ENCODE peak calls at places on chromosomes 7 and 10, in four cellular contexts. One of them, this sample, is unnamed.

GRCh38 chr10:133282846-133283390 is 6.2 kb upstream of the ADAM8 start:
- DNase-seq in GM12878: no peak
- DNase-seq in K562: no peak
- DNase-seq in HCT116: no peak
- DNase-seq in this sample: no peak

GRCh38 chr10:5551531-5552375 is 27.0 kb downstream of the CALML3 start:
- DNase-seq in GM12878: peak
- DNase-seq in K562: peak
- DNase-seq in HCT116: no peak
- DNase-seq in this sample: no peak

GRCh38 chr10:125639846-125640245 is 43.1 kb downstream of the TEX36 start:
- DNase-seq in GM12878: no peak
- DNase-seq in K562: no peak
- DNase-seq in HCT116: no peak
- DNase-seq in this sample: no peak

GRCh38 chr7:80311313-80311712 is 176.7 kb downstream of the GNAI1 start:
- DNase-seq in GM12878: no peak
- DNase-seq in K562: no peak
- DNase-seq in HCT116: no peak
- DNase-seq in this sample: no peak

GRCh38 chr7:836429-836828 is 4.2 kb downstream of the SUN1 start:
- DNase-seq in GM12878: no peak
- DNase-seq in K562: no peak
- DNase-seq in HCT116: peak
- DNase-seq in this sample: peak

GRCh38 chr7:131943616-131944015 is 387.2 kb upstream of the PODXL start:
- DNase-seq in GM12878: no peak
- DNase-seq in K562: no peak
- DNase-seq in HCT116: no peak
- DNase-seq in this sample: no peak

GRCh38 chr7:114930829-114931655 is 9.1 kb downstream of the MDFIC start:
- DNase-seq in GM12878: no peak
- DNase-seq in K562: no peak
- DNase-seq in HCT116: no peak
- DNase-seq in this sample: no peak

GRCh38 chr7:50261593-50261992 is 42.9 kb upstream of the IKZF1 start:
- DNase-seq in GM12878: no peak
- DNase-seq in K562: no peak
- DNase-seq in HCT116: no peak
- DNase-seq in this sample: no peak

GRCh38 chr10:35546824-35547225 is 58.3 kb upstream of the GJD4 start:
- DNase-seq in GM12878: no peak
- DNase-seq in K562: no peak
- DNase-seq in HCT116: no peak
- DNase-seq in this sample: peak

GRCh38 chr10:79422178-79422892 is 23.1 kb downstream of the ZCCHC24 start:
- DNase-seq in GM12878: no peak
- DNase-seq in K562: no peak
- DNase-seq in HCT116: no peak
- DNase-seq in this sample: no peak

GRCh38 chr7:826230-826905 is 5.9 kb upstream of the SUN1 start:
- DNase-seq in GM12878: no peak
- DNase-seq in K562: no peak
- DNase-seq in HCT116: no peak
- DNase-seq in this sample: peak

GRCh38 chr10:70418229-70418628 is 14.3 kb downstream of the EIF4EBP2 start:
- DNase-seq in GM12878: no peak
- DNase-seq in K562: no peak
- DNase-seq in HCT116: no peak
- DNase-seq in this sample: no peak

GRCh38 chr10:8416192-8416701 is 361.8 kb downstream of the GATA3 start:
- DNase-seq in GM12878: no peak
- DNase-seq in K562: no peak
- DNase-seq in HCT116: no peak
- DNase-seq in this sample: no peak

GRCh38 chr10:119651514-119652327 is 541 bp downstream of the BAG3 start:
- DNase-seq in GM12878: no peak
- DNase-seq in K562: peak
- DNase-seq in HCT116: no peak
- DNase-seq in this sample: peak

DNA sequence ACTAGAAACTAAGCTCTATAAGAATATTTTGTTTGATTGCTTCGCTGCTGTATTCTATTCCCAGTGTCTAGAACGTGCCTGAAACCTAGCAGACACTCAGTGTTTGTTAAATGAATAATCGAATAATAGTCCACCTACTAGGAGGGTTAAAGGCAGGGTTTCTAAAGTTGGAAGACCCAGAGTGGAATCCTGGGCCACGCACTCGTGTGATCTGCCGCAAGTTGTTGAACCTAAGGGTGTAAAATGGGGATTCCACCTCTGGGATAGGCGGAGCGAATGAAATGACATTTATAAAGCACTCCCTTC is 702 bp upstream of the AGFG2 start:
- DNase-seq in GM12878: no peak
- DNase-seq in K562: no peak
- DNase-seq in HCT116: no peak
- DNase-seq in this sample: no peak
- H3K4me3 ChIP-seq in GM12878: peak
- H3K4me3 ChIP-seq in K562: peak
- H3K4me3 ChIP-seq in HCT116: peak
- H3K4me3 ChIP-seq in this sample: peak

GRCh38 chr10:17239276-17239660 is 11.2 kb downstream of the VIM start:
- DNase-seq in GM12878: no peak
- DNase-seq in K562: no peak
- DNase-seq in HCT116: no peak
- DNase-seq in this sample: no peak

GRCh38 chr10:17238445-17239275 is 10.6 kb downstream of the VIM start:
- DNase-seq in GM12878: no peak
- DNase-seq in K562: no peak
- DNase-seq in HCT116: no peak
- DNase-seq in this sample: no peak

GRCh38 chr10:17237915-17238444 is 9.9 kb downstream of the VIM start:
- DNase-seq in GM12878: no peak
- DNase-seq in K562: no peak
- DNase-seq in HCT116: no peak
- DNase-seq in this sample: no peak

GRCh38 chr10:17240617-17241016 is 12.6 kb downstream of the VIM start:
- DNase-seq in GM12878: no peak
- DNase-seq in K562: no peak
- DNase-seq in HCT116: no peak
- DNase-seq in this sample: no peak

GRCh38 chr10:17239671-17240460 is 11.8 kb downstream of the VIM start:
- DNase-seq in GM12878: no peak
- DNase-seq in K562: no peak
- DNase-seq in HCT116: no peak
- DNase-seq in this sample: no peak
- TF ChIP-seq POLR2AphosphoS5 in GM12878: no peak
- TF ChIP-seq POLR2AphosphoS5 in K562: no peak
- TF ChIP-seq POLR2AphosphoS5 in HCT116: no peak
- TF ChIP-seq POLR2AphosphoS5 in this sample: no peak

GRCh38 chr7:157685430-157686284 is 348.9 kb downstream of the DNAJB6 start:
- DNase-seq in GM12878: no peak
- DNase-seq in K562: no peak
- DNase-seq in HCT116: no peak
- DNase-seq in this sample: no peak

GRCh38 chr7:157683251-157684156 is 346.7 kb downstream of the DNAJB6 start:
- DNase-seq in GM12878: no peak
- DNase-seq in K562: no peak
- DNase-seq in HCT116: no peak
- DNase-seq in this sample: no peak

GRCh38 chr7:157684157-157684595 is 347.4 kb downstream of the DNAJB6 start:
- DNase-seq in GM12878: no peak
- DNase-seq in K562: no peak
- DNase-seq in HCT116: no peak
- DNase-seq in this sample: peak

GRCh38 chr7:157686285-157686894 is 349.6 kb downstream of the DNAJB6 start:
- DNase-seq in GM12878: no peak
- DNase-seq in K562: no peak
- DNase-seq in HCT116: no peak
- DNase-seq in this sample: no peak

GRCh38 chr7:157684596-157685429 is 348.0 kb downstream of the DNAJB6 start:
- DNase-seq in GM12878: no peak
- DNase-seq in K562: no peak
- DNase-seq in HCT116: no peak
- DNase-seq in this sample: no peak
- TF ChIP-seq EZH2 in GM12878: no peak
- TF ChIP-seq EZH2 in K562: no peak
- TF ChIP-seq EZH2 in HCT116: no peak
- TF ChIP-seq EZH2 in this sample: peak

GRCh38 chr10:13388478-13388877 is 40.4 kb upstream of the SEPHS1 start:
- DNase-seq in GM12878: no peak
- DNase-seq in K562: no peak
- DNase-seq in HCT116: no peak
- DNase-seq in this sample: no peak

GRCh38 chr10:13392701-13393100 is 44.6 kb upstream of the SEPHS1 start:
- DNase-seq in GM12878: no peak
- DNase-seq in K562: no peak
- DNase-seq in HCT116: no peak
- DNase-seq in this sample: no peak

GRCh38 chr10:13395540-13395939 is 47.4 kb upstream of the SEPHS1 start:
- DNase-seq in GM12878: no peak
- DNase-seq in K562: no peak
- DNase-seq in HCT116: no peak
- DNase-seq in this sample: peak

GRCh38 chr10:13386021-13386420 is 37.9 kb upstream of the SEPHS1 start:
- DNase-seq in GM12878: no peak
- DNase-seq in K562: no peak
- DNase-seq in HCT116: no peak
- DNase-seq in this sample: no peak

GRCh38 chr10:13390604-13391522 is 42.8 kb upstream of the SEPHS1 start:
- DNase-seq in GM12878: no peak
- DNase-seq in K562: peak
- DNase-seq in HCT116: no peak
- DNase-seq in this sample: peak
- H3K4me3 ChIP-seq in GM12878: no peak
- H3K4me3 ChIP-seq in K562: no peak
- H3K4me3 ChIP-seq in HCT116: no peak
- H3K4me3 ChIP-seq in this sample: no peak

GRCh38 chr7:39621784-39622411 is 1.5 kb upstream of the RALA start:
- DNase-seq in GM12878: no peak
- DNase-seq in K562: peak
- DNase-seq in HCT116: no peak
- DNase-seq in this sample: no peak
- TF ChIP-seq POLR2AphosphoS5 in GM12878: peak
- TF ChIP-seq POLR2AphosphoS5 in K562: peak
- TF ChIP-seq POLR2AphosphoS5 in HCT116: no peak
- TF ChIP-seq POLR2AphosphoS5 in this sample: no peak

GRCh38 chr10:44864637-44865288 is 46.4 kb upstream of the TMEM72 start:
- DNase-seq in GM12878: peak
- DNase-seq in K562: peak
- DNase-seq in HCT116: peak
- DNase-seq in this sample: peak

GRCh38 chr10:44862917-44863316 is 48.2 kb upstream of the TMEM72 start:
- DNase-seq in GM12878: no peak
- DNase-seq in K562: no peak
- DNase-seq in HCT116: no peak
- DNase-seq in this sample: no peak

GRCh38 chr10:44864042-44864436 is 47.1 kb upstream of the TMEM72 start:
- DNase-seq in GM12878: no peak
- DNase-seq in K562: no peak
- DNase-seq in HCT116: no peak
- DNase-seq in this sample: peak

GRCh38 chr10:44862006-44862751 is 49.0 kb upstream of the TMEM72 start:
- DNase-seq in GM12878: no peak
- DNase-seq in K562: no peak
- DNase-seq in HCT116: no peak
- DNase-seq in this sample: no peak

GRCh38 chr10:44863344-44864041 is 47.6 kb upstream of the TMEM72 start:
- DNase-seq in GM12878: no peak
- DNase-seq in K562: no peak
- DNase-seq in HCT116: no peak
- DNase-seq in this sample: peak
- TF ChIP-seq EZH2 in GM12878: no peak
- TF ChIP-seq EZH2 in K562: no peak
- TF ChIP-seq EZH2 in HCT116: no peak
- TF ChIP-seq EZH2 in this sample: no peak

GRCh38 chr10:60942134-60942533 is 1.9 kb downstream of the RHOBTB1 start:
- DNase-seq in GM12878: no peak
- DNase-seq in K562: no peak
- DNase-seq in HCT116: no peak
- DNase-seq in this sample: no peak
- H3K4me3 ChIP-seq in GM12878: no peak
- H3K4me3 ChIP-seq in K562: no peak
- H3K4me3 ChIP-seq in HCT116: no peak
- H3K4me3 ChIP-seq in this sample: no peak

GRCh38 chr7:44590910-44591309 is 8.9 kb upstream of the TMED4 start:
- DNase-seq in GM12878: no peak
- DNase-seq in K562: no peak
- DNase-seq in HCT116: no peak
- DNase-seq in this sample: no peak

GRCh38 chr7:44583145-44583544 is 1.1 kb upstream of the TMED4 start:
- DNase-seq in GM12878: no peak
- DNase-seq in K562: no peak
- DNase-seq in HCT116: no peak
- DNase-seq in this sample: no peak

GRCh38 chr7:44587843-44588711 is 6.0 kb upstream of the TMED4 start:
- DNase-seq in GM12878: peak
- DNase-seq in K562: no peak
- DNase-seq in HCT116: peak
- DNase-seq in this sample: peak
- TF ChIP-seq POLR2AphosphoS5 in GM12878: no peak
- TF ChIP-seq POLR2AphosphoS5 in K562: no peak
- TF ChIP-seq POLR2AphosphoS5 in HCT116: no peak
- TF ChIP-seq POLR2AphosphoS5 in this sample: no peak

DNA sequence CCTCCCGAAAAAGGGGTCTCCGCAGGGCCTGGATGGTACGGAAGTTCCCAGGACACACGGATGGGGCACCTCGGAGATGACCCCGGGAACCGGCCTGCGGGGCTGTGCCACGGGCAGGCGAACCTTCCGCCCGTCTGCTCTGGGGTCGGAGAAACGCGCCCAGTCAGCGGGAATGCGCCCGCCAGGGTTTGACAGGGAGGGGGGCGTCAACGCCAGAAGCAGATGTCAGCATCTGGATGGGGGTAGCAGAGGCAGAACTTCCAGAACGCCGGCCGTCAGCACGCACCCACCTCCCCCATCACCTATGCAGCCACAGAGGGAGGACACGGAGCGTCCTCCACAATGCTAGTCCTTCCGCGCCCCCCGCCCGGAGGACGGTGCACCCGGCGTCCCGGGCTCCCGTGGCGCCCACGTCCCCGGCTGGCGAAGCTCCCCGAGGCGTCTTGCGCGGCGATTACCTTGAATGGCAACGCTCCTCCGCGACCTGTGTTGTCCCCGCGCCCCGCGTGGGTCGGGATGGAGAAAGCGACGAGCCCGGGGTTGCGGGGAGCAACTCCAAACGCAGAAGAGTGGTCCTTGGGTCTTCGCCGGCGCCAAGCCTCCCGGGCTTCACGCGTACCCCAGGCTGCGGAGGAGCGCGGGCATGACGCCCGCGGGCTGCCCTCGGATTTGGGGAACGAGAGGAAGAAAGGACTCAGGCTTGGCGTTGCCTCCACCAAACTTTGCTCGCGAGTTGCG is 571 bp downstream of the FGFR2 start:
- DNase-seq in GM12878: no peak
- DNase-seq in K562: no peak
- DNase-seq in HCT116: no peak
- DNase-seq in this sample: peak
- TF ChIP-seq EZH2 in GM12878: no peak
- TF ChIP-seq EZH2 in K562: no peak
- TF ChIP-seq EZH2 in HCT116: no peak
- TF ChIP-seq EZH2 in this sample: no peak